ENCODE peak calls at places on chromosomes 1 and 21, in nine cellular contexts. Z is NCI-H69; B is GOT3; E is T47D; D is stimulated activated naive CD8-positive, alpha-beta T cell treated with anti-CD3 and anti-CD28 coated beads, Interleukin-15, amount 100 ng/mL, for 72 hours; A is mesothelial cell of epicardium; V is HAP-1; S is left lung; X is NCI-H2029. H is an unnamed sample.

GRCh38 chr1:85313888-85314696 is 37.7 kb upstream of the BCL10 start:
- DNase-seq in Z (no peak), B (no peak), E (peak; percentile 57), D (no peak), A (no peak), V (no peak), S (no peak), X (peak; percentile 56), H (peak; percentile 31)

GRCh38 chr21:44505673-44506278 is 34.2 kb downstream of the KRTAP10-1 start:
- DNase-seq in Z (no peak), B (no peak), E (peak; percentile 76), D (no peak), A (no peak), V (no peak), S (no peak), X (no peak), H (no peak)

GRCh38 chr21:33362044-33362555 is 37.3 kb downstream of the IFNAR1 start:
- DNase-seq in Z (peak; percentile 93), B (no peak), E (peak; percentile 92), D (peak; percentile 56), A (no peak), V (peak; percentile 68), S (no peak), X (peak; percentile 91), H (peak; percentile 48)

GRCh38 chr1:230730979-230731378 is 16.2 kb upstream of the CAPN9 start:
- DNase-seq in Z (peak; percentile 81), B (no peak), E (no peak), D (no peak), A (no peak), V (no peak), S (no peak), X (peak; percentile 63), H (peak; percentile 24)

GRCh38 chr1:112232848-112233247 is 163.2 kb upstream of the CTTNBP2NL start:
- DNase-seq in Z (no peak), B (no peak), E (no peak), D (no peak), A (no peak), V (no peak), S (no peak), X (no peak), H (no peak)

GRCh38 chr1:67561704-67562113 is 123.3 kb upstream of the GADD45A start:
- DNase-seq in Z (peak; percentile 91), B (peak; percentile 56), E (peak; percentile 90), D (peak; percentile 80), A (peak; percentile 90), V (peak; percentile 95), S (peak; percentile 95), X (peak; percentile 95), H (peak; percentile 89)

GRCh38 chr1:201335174-201335870 is 42.2 kb downstream of the TNNT2 start:
- DNase-seq in Z (no peak), B (no peak), E (no peak), D (no peak), A (no peak), V (no peak), S (no peak), X (no peak), H (no peak)

GRCh38 chr1:153546796-153547559 is 1.4 kb upstream of the S100A4 start:
- DNase-seq in Z (no peak), B (no peak), E (no peak), D (no peak), A (no peak), V (no peak), S (no peak), X (no peak), H (peak; percentile 50)

GRCh38 chr1:89708727-89709375 is 75.9 kb downstream of the LRRC8C start:
- DNase-seq in Z (peak; percentile 1), B (no peak), E (no peak), D (no peak), A (no peak), V (no peak), S (no peak), X (no peak), H (no peak)

GRCh38 chr1:87754036-87754603 is 425.4 kb downstream of the LMO4 start:
- DNase-seq in Z (peak; percentile 59), B (no peak), E (peak; percentile 19), D (no peak), A (no peak), V (no peak), S (no peak), X (no peak), H (no peak)

GRCh38 chr1:227748496-227749182 is 13.4 kb downstream of the SNAP47 start:
- DNase-seq in Z (no peak), B (no peak), E (no peak), D (no peak), A (no peak), V (no peak), S (no peak), X (no peak), H (no peak)

GRCh38 chr1:109214695-109215623 is 1.2 kb downstream of the SARS1 start:
- DNase-seq in Z (peak; percentile 76), B (no peak), E (peak; percentile 62), D (peak; percentile 70), A (no peak), V (peak; percentile 80), S (no peak), X (peak; percentile 40), H (peak; percentile 64)

GRCh38 chr1:8629241-8630091 is 188.0 kb downstream of the RERE start:
- DNase-seq in Z (peak; percentile 93), B (no peak), E (peak; percentile 25), D (no peak), A (no peak), V (no peak), S (no peak), X (no peak), H (no peak)

GRCh38 chr1:79155991-79156390 is 149.5 kb upstream of the ADGRL4 start:
- DNase-seq in Z (no peak), B (no peak), E (no peak), D (no peak), A (no peak), V (no peak), S (no peak), X (no peak), H (no peak)

GRCh38 chr1:246786606-246787238 is 62.5 kb downstream of the SCCPDH start:
- DNase-seq in Z (peak; percentile 87), B (no peak), E (no peak), D (no peak), A (no peak), V (no peak), S (no peak), X (peak; percentile 66), H (peak; percentile 69)